ENCODE peak calls at places on chromosomes 16 and 17, in four cellular contexts. Y, G, W and L are unnamed samples.

GRCh38 chr16:23699100-23699499 is 13.9 kb downstream of the ERN2 start:
- DNase-seq in W (no peak), Y (no peak), G (no peak), L (no peak)

GRCh38 chr17:82756166-82756565 is 4.3 kb downstream of the TBCD start:
- DNase-seq in Y (no peak), G (no peak), W (no peak), L (no peak)

GRCh38 chr16:69566437-69567030 is 768 bp downstream of the NFAT5 start:
- DNase-seq in W (no peak), G (peak), Y (peak), L (no peak)

GRCh38 chr17:66777689-66778225 is 57.2 kb upstream of the CACNG5 start:
- DNase-seq in Y (no peak), G (no peak), W (no peak), L (no peak)

GRCh38 chr17:81401727-81402529 is 6.7 kb downstream of the BAHCC1 start:
- DNase-seq in W (no peak), G (peak), Y (no peak), L (no peak)

GRCh38 chr16:66511615-66512500 is 38.1 kb downstream of the TK2 start:
- DNase-seq in Y (no peak), G (peak), W (no peak), L (peak)

GRCh38 chr17:6361733-6362132 is 73.2 kb downstream of the AIPL1 start:
- DNase-seq in G (no peak), W (no peak), Y (no peak), L (no peak)

GRCh38 chr17:35121315-35121714 is at the start of gene FNDC8:
- DNase-seq in Y (no peak), W (no peak), G (no peak), L (no peak)

GRCh38 chr16:10616744-10617640 is 36.6 kb upstream of the EMP2 start:
- DNase-seq in Y (peak), W (no peak), G (no peak), L (no peak)

GRCh38 chr17:46266656-46267544 is 28.0 kb upstream of the LRRC37A start:
- DNase-seq in Y (peak), G (peak), W (peak), L (no peak)

GRCh38 chr17:4939804-4940624 is at the start of the genes RNF167 and SLC25A11:
- DNase-seq in W (peak), Y (peak), G (peak), L (peak)

GRCh38 chr17:39965017-39965699 is 2.4 kb downstream of the GSDMA start:
- DNase-seq in W (no peak), Y (no peak), G (no peak), L (no peak)

GRCh38 chr17:142102-142661 is 4.8 kb downstream of the SCGB1C2 start:
- DNase-seq in G (peak), Y (peak), W (no peak), L (no peak)

GRCh38 chr17:18017958-18018357 is 21.0 kb downstream of the ATPAF2 start:
- DNase-seq in G (no peak), W (no peak), Y (no peak), L (no peak)

GRCh38 chr17:76264425-76264754 is 758 bp upstream of the UBALD2 start:
- DNase-seq in W (no peak), G (no peak), Y (no peak), L (no peak)
- H3K4me3 ChIP-seq in W (peak), G (no peak), Y (peak), L (no peak)

GRCh38 chr17:79075861-79076406 is 1.3 kb downstream of the ENGASE start:
- DNase-seq in G (no peak), W (no peak), Y (no peak), L (no peak)
- H3K4me3 ChIP-seq in G (peak), W (peak), Y (peak), L (peak)

DNA sequence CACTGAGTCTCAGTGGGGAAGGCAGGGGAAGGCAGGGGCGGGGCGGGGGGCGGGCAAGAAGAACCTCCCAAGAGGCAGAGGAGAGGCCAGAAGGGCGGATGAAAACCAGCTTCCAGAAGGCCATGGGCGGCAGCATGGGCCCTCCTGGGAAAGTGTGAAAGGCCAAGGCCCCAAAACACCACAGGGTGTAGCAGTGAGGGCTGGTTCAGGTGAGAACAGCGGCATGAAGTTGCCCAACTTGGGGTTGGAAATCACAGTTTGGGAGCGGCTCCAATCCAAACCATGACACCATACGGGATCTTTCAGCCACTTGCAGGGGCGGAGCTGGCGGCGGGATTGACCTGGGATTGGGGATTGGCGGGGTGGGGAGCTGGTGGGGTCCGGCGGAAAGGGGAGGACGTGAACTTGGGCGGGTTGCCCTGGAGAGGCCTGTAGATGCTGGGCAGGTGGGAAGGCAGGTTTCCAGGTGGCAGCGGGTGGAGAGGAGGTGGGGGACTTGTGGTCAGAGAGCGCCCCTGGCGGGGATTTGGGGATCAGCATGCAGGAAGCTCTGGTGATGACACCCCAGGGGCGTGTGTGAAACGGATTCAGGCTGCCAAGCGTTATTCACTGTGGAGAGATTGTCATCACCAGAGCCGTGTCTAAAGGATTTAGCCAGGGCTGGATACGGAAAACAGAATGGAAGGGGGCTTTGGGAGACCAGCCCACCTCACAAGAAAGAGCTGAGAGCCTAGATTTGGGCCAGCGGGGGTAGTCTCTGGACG is 80.9 kb downstream of the ARHGAP23 start:
- DNase-seq in W (peak), G (peak), Y (peak), L (peak)
- H3K4me3 ChIP-seq in W (no peak), G (no peak), Y (peak), L (no peak)

GRCh38 chr17:71966459-71967313 is 154.1 kb upstream of the SOX9 start:
- DNase-seq in W (no peak), G (peak), Y (peak), L (no peak)
- H3K4me3 ChIP-seq in W (no peak), G (no peak), Y (no peak), L (no peak)

GRCh38 chr17:29250666-29251065 is 4.0 kb downstream of the CRYBA1 start:
- DNase-seq in Y (no peak), W (peak), G (no peak), L (no peak)
- H3K4me3 ChIP-seq in Y (no peak), W (no peak), G (no peak), L (no peak)

DNA sequence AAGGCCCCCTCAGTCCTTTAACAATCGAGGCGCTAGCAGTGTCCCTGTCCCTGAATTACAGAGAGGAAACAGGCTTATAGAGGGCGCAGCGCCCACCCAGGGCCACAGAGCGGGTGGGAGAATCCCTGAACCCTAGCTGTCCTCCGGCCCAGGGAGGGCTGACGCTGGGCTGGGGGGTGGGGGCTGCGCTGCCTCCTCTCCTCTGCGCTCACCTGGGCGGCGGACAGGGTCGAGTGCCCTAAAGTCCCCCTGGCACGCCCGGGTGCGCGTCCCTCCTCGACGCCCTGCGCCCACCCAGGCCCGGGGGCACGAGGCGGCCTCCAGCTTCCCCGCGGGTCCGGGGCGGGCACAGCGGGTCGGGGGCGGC is 200.4 kb upstream of the N4BP1 start:
- DNase-seq in W (no peak), Y (no peak), G (no peak), L (no peak)
- H3K4me3 ChIP-seq in W (no peak), Y (peak), G (no peak), L (no peak)

GRCh38 chr16:2003827-2004641 is 5.6 kb downstream of the ZNF598 start:
- DNase-seq in G (peak), Y (peak), W (peak), L (no peak)
- H3K4me3 ChIP-seq in G (no peak), Y (peak), W (no peak), L (no peak)

GRCh38 chr17:50547736-50548083 is 736 bp downstream of the SPATA20 start:
- DNase-seq in W (no peak), Y (no peak), G (no peak), L (no peak)
- H3K4me3 ChIP-seq in W (peak), Y (peak), G (peak), L (peak)